ENCODE peak calls at places on chromosomes 7 and 10, in eight cellular contexts. One of them, this sample, is unnamed.

GRCh38 chr10:84337199-84337598 is 8.8 kb downstream of the CCSER2 start:
- DNase-seq in fibroblast of lung: peak; percentile 71
- DNase-seq in GM23338: no peak
- DNase-seq in upper lobe of right lung: no peak
- DNase-seq in GM23248: peak; percentile 85
- DNase-seq in adipocyte: peak; percentile 86
- DNase-seq in colonic mucosa: no peak
- DNase-seq in A549: no peak
- DNase-seq in this sample: no peak

GRCh38 chr10:24463683-24464426 is 254.9 kb downstream of the KIAA1217 start:
- DNase-seq in fibroblast of lung: peak; percentile 94
- DNase-seq in GM23338: no peak
- DNase-seq in GM23248: peak; percentile 89
- DNase-seq in upper lobe of right lung: no peak
- DNase-seq in adipocyte: peak; percentile 53
- DNase-seq in colonic mucosa: peak; percentile 63
- DNase-seq in A549: peak; percentile 16
- DNase-seq in this sample: no peak

GRCh38 chr10:60334991-60335390 is 54.7 kb downstream of the ANK3 start:
- DNase-seq in colonic mucosa: no peak
- DNase-seq in upper lobe of right lung: no peak
- DNase-seq in GM23248: no peak
- DNase-seq in GM23338: no peak
- DNase-seq in fibroblast of lung: no peak
- DNase-seq in A549: no peak
- DNase-seq in adipocyte: peak; percentile 42
- DNase-seq in this sample: no peak

GRCh38 chr7:149140784-149141183 is 6.5 kb upstream of the ZNF398 start:
- DNase-seq in colonic mucosa: no peak
- DNase-seq in upper lobe of right lung: no peak
- DNase-seq in adipocyte: no peak
- DNase-seq in fibroblast of lung: peak; percentile 42
- DNase-seq in GM23338: no peak
- DNase-seq in GM23248: peak; percentile 21
- DNase-seq in A549: peak; percentile 18
- DNase-seq in this sample: no peak

GRCh38 chr7:113945018-113945938 is 26.5 kb upstream of the PPP1R3A start:
- DNase-seq in GM23248: no peak
- DNase-seq in colonic mucosa: no peak
- DNase-seq in upper lobe of right lung: no peak
- DNase-seq in A549: no peak
- DNase-seq in adipocyte: no peak
- DNase-seq in fibroblast of lung: peak; percentile 2
- DNase-seq in GM23338: no peak
- DNase-seq in this sample: no peak

GRCh38 chr10:78337646-78338391 is 304.2 kb downstream of the RPS24 start:
- DNase-seq in adipocyte: no peak
- DNase-seq in GM23248: peak; percentile 66
- DNase-seq in upper lobe of right lung: no peak
- DNase-seq in colonic mucosa: peak; percentile 15
- DNase-seq in GM23338: no peak
- DNase-seq in A549: no peak
- DNase-seq in fibroblast of lung: no peak
- DNase-seq in this sample: peak; percentile 34

GRCh38 chr10:3926268-3926667 is 141.3 kb upstream of the KLF6 start:
- DNase-seq in fibroblast of lung: no peak
- DNase-seq in A549: no peak
- DNase-seq in GM23338: no peak
- DNase-seq in upper lobe of right lung: no peak
- DNase-seq in GM23248: no peak
- DNase-seq in colonic mucosa: no peak
- DNase-seq in adipocyte: no peak
- DNase-seq in this sample: no peak

GRCh38 chr10:76285012-76285411 is 853.6 kb downstream of the LRMDA start:
- DNase-seq in colonic mucosa: no peak
- DNase-seq in GM23338: no peak
- DNase-seq in fibroblast of lung: peak; percentile 89
- DNase-seq in A549: peak; percentile 29
- DNase-seq in GM23248: peak; percentile 87
- DNase-seq in adipocyte: peak; percentile 73
- DNase-seq in upper lobe of right lung: no peak
- DNase-seq in this sample: no peak

GRCh38 chr7:140033036-140033435 is 29.7 kb downstream of the PARP12 start:
- DNase-seq in A549: no peak
- DNase-seq in fibroblast of lung: no peak
- DNase-seq in upper lobe of right lung: no peak
- DNase-seq in GM23248: peak; percentile 51
- DNase-seq in GM23338: no peak
- DNase-seq in colonic mucosa: no peak
- DNase-seq in adipocyte: peak; percentile 13
- DNase-seq in this sample: no peak

GRCh38 chr7:90455163-90456030 is 14.0 kb upstream of the PTTG1IP2 start:
- DNase-seq in adipocyte: peak; percentile 82
- DNase-seq in fibroblast of lung: peak; percentile 69
- DNase-seq in GM23248: peak; percentile 70
- DNase-seq in GM23338: peak; percentile 68
- DNase-seq in A549: peak; percentile 32
- DNase-seq in colonic mucosa: peak; percentile 33
- DNase-seq in upper lobe of right lung: no peak
- DNase-seq in this sample: no peak

GRCh38 chr7:14851610-14852009 is 50.9 kb downstream of the DGKB start:
- DNase-seq in upper lobe of right lung: no peak
- DNase-seq in adipocyte: no peak
- DNase-seq in A549: no peak
- DNase-seq in GM23338: no peak
- DNase-seq in colonic mucosa: no peak
- DNase-seq in GM23248: peak; percentile 19
- DNase-seq in fibroblast of lung: no peak
- DNase-seq in this sample: no peak

GRCh38 chr10:6927001-6927400 is 346.9 kb upstream of the PRKCQ start:
- DNase-seq in colonic mucosa: no peak
- DNase-seq in GM23248: no peak
- DNase-seq in GM23338: no peak
- DNase-seq in adipocyte: no peak
- DNase-seq in fibroblast of lung: no peak
- DNase-seq in A549: no peak
- DNase-seq in upper lobe of right lung: no peak
- DNase-seq in this sample: no peak

GRCh38 chr7:107939472-107940145 is 48.6 kb downstream of the DLD start:
- DNase-seq in colonic mucosa: no peak
- DNase-seq in adipocyte: peak; percentile 74
- DNase-seq in GM23248: peak; percentile 94
- DNase-seq in upper lobe of right lung: no peak
- DNase-seq in fibroblast of lung: peak; percentile 79
- DNase-seq in A549: no peak
- DNase-seq in GM23338: no peak
- DNase-seq in this sample: no peak

DNA sequence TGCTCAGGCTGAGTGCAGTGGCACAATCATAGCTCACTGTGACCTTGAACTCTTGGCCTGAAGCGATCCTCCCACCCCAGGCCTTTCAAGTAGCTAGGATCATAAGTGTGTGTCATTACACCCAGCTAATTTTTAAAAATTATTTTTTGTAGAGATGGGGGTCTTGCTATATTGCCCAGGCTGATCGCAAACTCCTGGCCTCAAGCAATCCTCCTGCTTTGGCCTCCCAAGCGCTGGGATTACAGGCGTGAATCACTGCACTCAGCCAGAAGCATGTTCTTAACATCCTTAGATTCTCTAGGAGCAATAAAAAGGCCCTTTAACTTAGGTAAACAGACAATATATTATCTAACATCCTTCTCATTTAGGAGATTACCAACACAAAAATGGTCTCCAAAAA is 38.3 kb upstream of the EFCAB10 start:
- DNase-seq in GM23338: no peak
- DNase-seq in upper lobe of right lung: peak; percentile 1
- DNase-seq in adipocyte: no peak
- DNase-seq in A549: no peak
- DNase-seq in colonic mucosa: no peak
- DNase-seq in fibroblast of lung: no peak
- DNase-seq in GM23248: no peak
- DNase-seq in this sample: no peak
- H3K4me1 ChIP-seq in GM23338: peaks cover 9% of the 10 kb centered on the region
- H3K4me1 ChIP-seq in upper lobe of right lung: no peaks in the 10 kb centered on the region
- H3K4me1 ChIP-seq in adipocyte: peaks cover 12% of the 10 kb centered on the region
- H3K4me1 ChIP-seq in A549: no peaks in the 10 kb centered on the region
- H3K4me1 ChIP-seq in colonic mucosa: no peaks in the 10 kb centered on the region
- H3K4me1 ChIP-seq in fibroblast of lung: no peaks in the 10 kb centered on the region
- H3K4me1 ChIP-seq in GM23248: peaks cover 9% of the 10 kb centered on the region
- H3K4me1 ChIP-seq in this sample: no peaks in the 10 kb centered on the region

GRCh38 chr7:44101966-44102845 is 1.9 kb upstream of the AEBP1 start:
- DNase-seq in adipocyte: peak; percentile 92
- DNase-seq in GM23338: no peak
- DNase-seq in colonic mucosa: no peak
- DNase-seq in fibroblast of lung: peak; percentile 58
- DNase-seq in GM23248: peak; percentile 97
- DNase-seq in A549: no peak
- DNase-seq in upper lobe of right lung: no peak
- DNase-seq in this sample: no peak

GRCh38 chr7:44103566-44103940 is 592 bp upstream of the AEBP1 start:
- DNase-seq in fibroblast of lung: no peak
- DNase-seq in A549: no peak
- DNase-seq in adipocyte: no peak
- DNase-seq in GM23338: no peak
- DNase-seq in GM23248: no peak
- DNase-seq in colonic mucosa: no peak
- DNase-seq in upper lobe of right lung: no peak
- DNase-seq in this sample: no peak

GRCh38 chr7:44103941-44104879 is at the start of gene AEBP1:
- DNase-seq in adipocyte: peak; percentile 74
- DNase-seq in fibroblast of lung: no peak
- DNase-seq in upper lobe of right lung: peak; percentile 64
- DNase-seq in colonic mucosa: no peak
- DNase-seq in GM23248: peak; percentile 65
- DNase-seq in A549: no peak
- DNase-seq in GM23338: peak; percentile 65
- DNase-seq in this sample: peak; percentile 41

GRCh38 chr7:44101304-44101965 is 2.7 kb upstream of the AEBP1 start:
- DNase-seq in GM23338: no peak
- DNase-seq in adipocyte: no peak
- DNase-seq in fibroblast of lung: no peak
- DNase-seq in A549: no peak
- DNase-seq in GM23248: no peak
- DNase-seq in colonic mucosa: no peak
- DNase-seq in upper lobe of right lung: no peak
- DNase-seq in this sample: no peak

GRCh38 chr7:44102846-44103565 is 1.1 kb upstream of the AEBP1 start:
- DNase-seq in upper lobe of right lung: no peak
- DNase-seq in A549: no peak
- DNase-seq in GM23338: no peak
- DNase-seq in adipocyte: no peak
- DNase-seq in GM23248: no peak
- DNase-seq in fibroblast of lung: no peak
- DNase-seq in colonic mucosa: no peak
- DNase-seq in this sample: no peak
- H3K4me1 ChIP-seq in upper lobe of right lung: peaks cover 3% of the 10 kb centered on the region
- H3K4me1 ChIP-seq in A549: peaks cover 12% of the 10 kb centered on the region
- H3K4me1 ChIP-seq in GM23338: peaks cover 8% of the 10 kb centered on the region
- H3K4me1 ChIP-seq in adipocyte: peaks cover 60% of the 10 kb centered on the region
- H3K4me1 ChIP-seq in GM23248: peaks cover 35% of the 10 kb centered on the region
- H3K4me1 ChIP-seq in fibroblast of lung: peaks cover 31% of the 10 kb centered on the region
- H3K4me1 ChIP-seq in colonic mucosa: no peaks in the 10 kb centered on the region
- H3K4me1 ChIP-seq in this sample: no peaks in the 10 kb centered on the region

GRCh38 chr10:109922976-109923921 is at the start of gene XPNPEP1:
- DNase-seq in A549: peak; percentile 81
- DNase-seq in adipocyte: peak; percentile 95
- DNase-seq in fibroblast of lung: peak; percentile 82
- DNase-seq in GM23248: peak; percentile 96
- DNase-seq in upper lobe of right lung: peak; percentile 94
- DNase-seq in GM23338: peak; percentile 84
- DNase-seq in colonic mucosa: peak; percentile 90
- DNase-seq in this sample: peak; percentile 95

GRCh38 chr10:109924100-109924499 is 789 bp upstream of the XPNPEP1 start:
- DNase-seq in GM23248: no peak
- DNase-seq in upper lobe of right lung: no peak
- DNase-seq in A549: no peak
- DNase-seq in GM23338: no peak
- DNase-seq in adipocyte: no peak
- DNase-seq in fibroblast of lung: no peak
- DNase-seq in colonic mucosa: no peak
- DNase-seq in this sample: no peak

GRCh38 chr10:109919224-109919623 is 4.1 kb downstream of the XPNPEP1 start:
- DNase-seq in fibroblast of lung: no peak
- DNase-seq in colonic mucosa: no peak
- DNase-seq in GM23248: no peak
- DNase-seq in adipocyte: no peak
- DNase-seq in A549: no peak
- DNase-seq in upper lobe of right lung: no peak
- DNase-seq in GM23338: no peak
- DNase-seq in this sample: no peak

GRCh38 chr10:109922353-109922975 is 847 bp downstream of the XPNPEP1 start:
- DNase-seq in upper lobe of right lung: no peak
- DNase-seq in GM23338: no peak
- DNase-seq in GM23248: peak; percentile 24
- DNase-seq in adipocyte: no peak
- DNase-seq in colonic mucosa: no peak
- DNase-seq in fibroblast of lung: no peak
- DNase-seq in A549: no peak
- DNase-seq in this sample: no peak

DNA sequence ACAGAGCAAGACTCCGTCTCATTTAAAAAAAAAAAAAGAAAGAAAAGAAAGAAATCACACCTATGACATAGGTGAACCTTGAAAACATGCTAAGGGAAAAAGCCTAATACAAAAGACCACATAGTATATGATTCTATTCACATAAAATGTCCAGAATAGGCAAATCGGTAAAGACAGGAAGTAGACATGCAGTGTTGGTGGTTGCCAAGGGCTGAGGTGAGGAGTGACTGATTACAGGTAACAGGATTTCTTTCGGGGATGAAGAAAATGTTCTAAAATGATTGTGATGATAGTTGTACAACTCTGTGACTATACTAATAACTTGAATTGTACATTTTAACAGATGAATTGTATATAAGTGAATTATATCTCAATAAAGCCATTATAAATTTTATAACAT is 3.3 kb downstream of the XPNPEP1 start:
- DNase-seq in fibroblast of lung: no peak
- DNase-seq in colonic mucosa: no peak
- DNase-seq in GM23248: no peak
- DNase-seq in A549: no peak
- DNase-seq in adipocyte: no peak
- DNase-seq in GM23338: no peak
- DNase-seq in upper lobe of right lung: no peak
- DNase-seq in this sample: no peak
- H3K4me1 ChIP-seq in fibroblast of lung: peaks cover 10% of the 10 kb centered on the region
- H3K4me1 ChIP-seq in colonic mucosa: peaks cover 18% of the 10 kb centered on the region
- H3K4me1 ChIP-seq in GM23248: peaks cover 13% of the 10 kb centered on the region
- H3K4me1 ChIP-seq in A549: peaks cover 24% of the 10 kb centered on the region
- H3K4me1 ChIP-seq in adipocyte: peaks cover 20% of the 10 kb centered on the region
- H3K4me1 ChIP-seq in GM23338: peaks cover 27% of the 10 kb centered on the region
- H3K4me1 ChIP-seq in upper lobe of right lung: peaks cover 24% of the 10 kb centered on the region
- H3K4me1 ChIP-seq in this sample: no peaks in the 10 kb centered on the region

DNA sequence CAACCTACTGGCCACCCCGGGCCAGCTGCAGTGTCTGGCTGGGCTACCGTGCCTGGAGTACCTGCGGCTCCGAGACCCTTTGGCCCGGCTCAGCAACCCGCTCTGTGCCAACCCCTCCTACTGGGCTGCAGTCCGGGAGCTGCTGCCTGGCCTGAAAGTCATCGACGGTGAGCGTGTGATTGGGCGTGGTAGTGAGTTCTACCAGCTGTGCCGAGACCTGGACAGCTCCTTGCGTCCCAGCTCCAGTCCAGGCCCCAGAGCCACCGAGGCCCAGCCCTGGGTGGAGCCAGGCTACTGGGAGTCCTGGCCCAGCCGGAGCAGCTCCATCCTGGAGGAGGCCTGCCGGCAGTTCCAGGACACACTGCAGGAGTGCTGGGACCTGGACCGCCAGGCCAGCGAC is 4.2 kb downstream of the RARRES2 start:
- DNase-seq in colonic mucosa: peak; percentile 71
- DNase-seq in upper lobe of right lung: peak; percentile 63
- DNase-seq in GM23248: no peak
- DNase-seq in GM23338: no peak
- DNase-seq in fibroblast of lung: no peak
- DNase-seq in A549: no peak
- DNase-seq in adipocyte: no peak
- DNase-seq in this sample: no peak
- H3K4me1 ChIP-seq in colonic mucosa: peaks cover 19% of the 10 kb centered on the region
- H3K4me1 ChIP-seq in upper lobe of right lung: peaks cover 7% of the 10 kb centered on the region
- H3K4me1 ChIP-seq in GM23248: peaks cover 4% of the 10 kb centered on the region
- H3K4me1 ChIP-seq in GM23338: peaks cover 40% of the 10 kb centered on the region
- H3K4me1 ChIP-seq in fibroblast of lung: peaks cover 15% of the 10 kb centered on the region
- H3K4me1 ChIP-seq in A549: no peaks in the 10 kb centered on the region
- H3K4me1 ChIP-seq in adipocyte: peaks cover 23% of the 10 kb centered on the region
- H3K4me1 ChIP-seq in this sample: peaks cover 7% of the 10 kb centered on the region